ENCODE peak calls at places on chromosomes 11 and 22, in seven cellular contexts. L, W, Z, Q, Y, B and S are unnamed samples.

GRCh38 chr22:19419464-19420178 is 11.9 kb downstream of the HIRA start:
- DNase-seq in L (no peak), W (no peak), Z (peak; percentile 55), Q (no peak), Y (peak; percentile 87), B (no peak), S (no peak)

GRCh38 chr11:16987205-16987568 is 27.0 kb downstream of the PLEKHA7 start:
- DNase-seq in L (peak; percentile 70), W (no peak), Z (no peak), Q (no peak), Y (peak; percentile 63), B (no peak), S (peak; percentile 87)

GRCh38 chr22:27533105-27533504 is 268.5 kb downstream of the MN1 start:
- DNase-seq in L (no peak), W (no peak), Z (no peak), Q (no peak), Y (no peak), B (no peak), S (no peak)

GRCh38 chr11:60634151-60634550 is 65.3 kb upstream of the MS4A8 start:
- DNase-seq in L (peak; percentile 66), W (no peak), Z (peak; percentile 19), Q (peak; percentile 1), Y (peak; percentile 12), B (no peak), S (no peak)

GRCh38 chr11:45993438-45994064 is 71.1 kb downstream of the LARGE2 start:
- DNase-seq in L (no peak), W (no peak), Z (no peak), Q (no peak), Y (peak; percentile 45), B (no peak), S (no peak)

GRCh38 chr11:129225190-129225589 is 33.1 kb upstream of the ARHGAP32 start:
- DNase-seq in L (no peak), W (no peak), Z (no peak), Q (no peak), Y (no peak), B (no peak), S (no peak)

GRCh38 chr22:19757140-19757984 is 3.2 kb upstream of the TBX1 start:
- DNase-seq in L (peak; percentile 76), W (no peak), Z (no peak), Q (no peak), Y (no peak), B (no peak), S (no peak)

GRCh38 chr22:23272371-23272770 is 92.1 kb downstream of the BCR start:
- DNase-seq in L (no peak), W (no peak), Z (no peak), Q (no peak), Y (peak; percentile 61), B (no peak), S (no peak)

GRCh38 chr11:69218946-69219720 is 63.4 kb downstream of the SMIM38 start:
- DNase-seq in L (peak; percentile 34), W (no peak), Z (no peak), Q (no peak), Y (no peak), B (no peak), S (no peak)

GRCh38 chr11:34342008-34342533 is 15.7 kb downstream of the ABTB2 start:
- DNase-seq in L (no peak), W (no peak), Z (no peak), Q (no peak), Y (no peak), B (no peak), S (no peak)

DNA sequence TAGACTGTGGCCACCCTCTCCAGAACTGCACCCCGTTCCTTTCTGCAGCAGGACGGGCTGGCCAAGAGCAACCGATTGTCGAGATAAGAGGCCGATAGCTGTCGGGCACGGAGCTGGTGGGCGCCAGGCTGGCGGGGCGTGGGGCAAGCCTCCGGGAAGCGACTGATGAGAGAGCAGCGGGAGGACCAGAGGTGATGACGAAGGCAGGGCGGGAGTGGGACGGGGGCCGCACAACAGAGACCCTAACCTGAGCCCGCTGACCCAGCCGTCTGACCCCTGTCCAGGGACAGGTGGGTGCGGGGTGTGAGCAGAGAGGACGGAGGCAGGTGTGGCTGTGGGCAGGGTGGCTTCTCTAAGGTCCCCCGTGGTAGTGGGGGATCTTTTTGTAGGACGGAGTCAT is 7.3 kb upstream of the BRSK2 start:
- DNase-seq in L (no peak), W (no peak), Z (no peak), Q (no peak), Y (no peak), B (no peak), S (no peak)
- TF ChIP-seq JUND in L (no peak), W (no peak), Z (no peak), Q (no peak), Y (no peak), B (no peak), S (no peak)

GRCh38 chr11:75867778-75868374 is 52.9 kb downstream of the UVRAG start:
- DNase-seq in L (no peak), W (peak; percentile 43), Z (peak; percentile 24), Q (peak; percentile 31), Y (peak; percentile 60), B (peak; percentile 59), S (peak; percentile 71)
- TF ChIP-seq JUND in L (no peak), W (no peak), Z (no peak), Q (no peak), Y (no peak), B (no peak), S (no peak)

GRCh38 chr22:41526802-41527799 is 17.2 kb downstream of the POLR3H start:
- DNase-seq in L (peak; percentile 90), W (no peak), Z (no peak), Q (no peak), Y (peak; percentile 71), B (peak; percentile 64), S (peak; percentile 51)
- TF ChIP-seq JUND in L (no peak), W (no peak), Z (no peak), Q (no peak), Y (no peak), B (no peak), S (no peak)

GRCh38 chr22:46287873-46288751 is 8.6 kb upstream of the GTSE1 start:
- DNase-seq in L (no peak), W (no peak), Z (peak; percentile 38), Q (no peak), Y (no peak), B (no peak), S (no peak)
- TF ChIP-seq JUND in L (no peak), W (no peak), Z (no peak), Q (no peak), Y (no peak), B (no peak), S (no peak)